ENCODE peak calls at places on chromosome 5, in four cellular contexts. T is Daoy, F is fibroblast of mammary gland, G is T1000. U is an unnamed sample.

GRCh38 chr5:178216088-178216534 is 11.8 kb downstream of the HNRNPAB start:
- DNase-seq in T (no peak), F (no peak), G (no peak), U (no peak)

GRCh38 chr5:160375166-160375565 is 4.7 kb upstream of the C1QTNF2 start:
- DNase-seq in T (no peak), F (no peak), G (no peak), U (no peak)

GRCh38 chr5:16550316-16550952 is 66.4 kb downstream of the RETREG1 start:
- DNase-seq in T (peak; percentile 56), F (peak; percentile 73), G (no peak), U (peak; percentile 56)

GRCh38 chr5:134510970-134511795 is 14.3 kb upstream of the JADE2 start:
- DNase-seq in T (peak; percentile 89), F (peak; percentile 39), G (no peak), U (peak; percentile 21)

GRCh38 chr5:133681896-133682295 is 69.6 kb upstream of the FSTL4 start:
- DNase-seq in T (no peak), F (no peak), G (no peak), U (no peak)

GRCh38 chr5:94524841-94525697 is 93.3 kb downstream of the KIAA0825 start:
- DNase-seq in T (peak; percentile 23), F (peak; percentile 51), G (no peak), U (peak; percentile 32)

GRCh38 chr5:142884029-142884428 is 113.9 kb downstream of the ARHGAP26 start:
- DNase-seq in T (no peak), F (no peak), G (no peak), U (no peak)

GRCh38 chr5:53161876-53162275 is 52.3 kb upstream of the MOCS2 start:
- DNase-seq in T (no peak), F (peak; percentile 62), G (no peak), U (peak; percentile 24)

GRCh38 chr5:172905771-172906170 is 53.5 kb upstream of the RPL26L1 start:
- DNase-seq in T (no peak), F (no peak), G (no peak), U (no peak)

GRCh38 chr5:39760385-39761198 is 335.8 kb upstream of the DAB2 start:
- DNase-seq in T (peak; percentile 78), F (peak; percentile 98), G (peak; percentile 47), U (peak; percentile 88)

GRCh38 chr5:65076251-65076869 is 307.6 kb downstream of the CWC27 start:
- DNase-seq in T (peak; percentile 61), F (peak; percentile 82), G (no peak), U (peak; percentile 53)

GRCh38 chr5:153565822-153566221 is 75.4 kb downstream of the GRIA1 start:
- DNase-seq in T (no peak), F (peak; percentile 94), G (no peak), U (peak; percentile 8)

U was measured in RPMI7951.